ENCODE peak calls at places on chromosomes 11 and 22, in seven cellular contexts. X is effector CD4-positive, alpha-beta T cell; A is iris pigment epithelial cell; L is LoVo; U is myocyte; H is anterior cingulate cortex; B is neural crest cell. Z is an unnamed sample.

GRCh38 chr11:74783241-74783871 is 34.7 kb downstream of the RNF169 start:
- DNase-seq in H (no peak), U (peak), A (peak), X (no peak), B (no peak), L (peak), Z (peak)

GRCh38 chr11:2376751-2377451 is at the start of gene CD81:
- DNase-seq in U (no peak), A (no peak), H (peak), L (peak), X (peak), B (peak), Z (peak)

GRCh38 chr11:72243567-72244316 is at the start of gene PHOX2A:
- DNase-seq in B (peak), L (no peak), U (no peak), A (no peak), X (no peak), H (no peak), Z (no peak)

GRCh38 chr22:43263645-43264514 is 76.9 kb upstream of the TTLL12 start:
- DNase-seq in H (no peak), U (peak), L (peak), X (peak), B (no peak), A (peak), Z (peak)

GRCh38 chr11:34345012-34345804 is 12.6 kb downstream of the ABTB2 start:
- DNase-seq in X (no peak), L (peak), H (no peak), B (no peak), A (peak), U (peak), Z (peak)

GRCh38 chr11:102911758-102912481 is 37.1 kb upstream of the MMP12 start:
- DNase-seq in A (no peak), H (no peak), B (no peak), U (no peak), L (no peak), X (no peak), Z (no peak)

GRCh38 chr11:82047200-82047599 is 686.5 kb downstream of the FAM181B start:
- DNase-seq in X (no peak), H (no peak), L (no peak), A (no peak), U (no peak), B (no peak), Z (no peak)

GRCh38 chr11:72569966-72570892 is 104.0 kb downstream of the PDE2A start:
- DNase-seq in A (peak), U (no peak), X (no peak), B (no peak), L (no peak), H (no peak), Z (peak)

GRCh38 chr11:13336246-13336873 is 58.8 kb downstream of the BMAL1 start:
- DNase-seq in X (no peak), U (peak), L (no peak), B (no peak), H (no peak), A (peak), Z (no peak)